ENCODE peak calls at places on chromosomes 4 and X, in four cellular contexts. D, N, O and X are unnamed samples.

GRCh38 chrX:150365051-150365952 is 2.2 kb downstream of the MAMLD1 start:
- DNase-seq in D (no peak), N (peak; percentile 78), O (no peak), X (peak; percentile 76)

GRCh38 chr4:113561092-113561491 is 200.4 kb downstream of the CAMK2D start:
- DNase-seq in N (no peak), O (no peak), D (no peak), X (no peak)

GRCh38 chr4:38170800-38171199 is 210.6 kb downstream of the PTTG2 start:
- DNase-seq in D (no peak), N (no peak), O (no peak), X (no peak)

GRCh38 chr4:100075056-100075455 is 115.2 kb downstream of the DDIT4L start:
- DNase-seq in O (no peak), D (no peak), N (no peak), X (no peak)

GRCh38 chr4:12703076-12703475 is 781.1 kb downstream of the RAB28 start:
- DNase-seq in D (no peak), O (no peak), N (no peak), X (no peak)

GRCh38 chr4:8314691-8315255 is 45.2 kb downstream of the HTRA3 start:
- DNase-seq in N (no peak), O (no peak), D (no peak), X (no peak)

GRCh38 chr4:153014460-153014859 is 78.3 kb downstream of the FHDC1 start:
- DNase-seq in D (no peak), O (no peak), N (no peak), X (no peak)

GRCh38 chr4:145927055-145927454 is 11.6 kb downstream of the ZNF827 start:
- DNase-seq in O (no peak), D (no peak), N (no peak), X (no peak)

GRCh38 chrX:132266583-132267355 is 47.5 kb upstream of the RAP2C start:
- DNase-seq in D (no peak), N (no peak), O (no peak), X (no peak)

GRCh38 chr4:153260553-153261306 is 56.5 kb downstream of the TRIM2 start:
- DNase-seq in D (no peak), O (no peak), N (peak; percentile 51), X (no peak)

GRCh38 chr4:38067499-38067898 is 107.3 kb downstream of the PTTG2 start:
- DNase-seq in N (no peak), D (no peak), O (no peak), X (no peak)

GRCh38 chr4:158193171-158193749 is 17.0 kb upstream of the TMEM144 start:
- DNase-seq in D (no peak), N (peak; percentile 30), O (peak; percentile 41), X (peak; percentile 44)

GRCh38 chr4:121656269-121656641 is 40.5 kb downstream of the ANXA5 start:
- DNase-seq in O (peak; percentile 8), N (peak; percentile 33), D (no peak), X (peak; percentile 58)

GRCh38 chr4:67568820-67569219 is 10.3 kb downstream of the STAP1 start:
- DNase-seq in N (no peak), D (no peak), O (no peak), X (no peak)

GRCh38 chr4:111556861-111557260 is 588.4 kb upstream of the FAM241A start:
- DNase-seq in O (no peak), N (no peak), D (no peak), X (no peak)

GRCh38 chrX:120638619-120639018 is 8.8 kb upstream of the C1GALT1C1 start:
- DNase-seq in D (no peak), N (no peak), O (no peak), X (no peak)

GRCh38 chr4:5451243-5451642 is 257.1 kb downstream of the EVC2 start:
- DNase-seq in D (no peak), N (no peak), O (no peak), X (no peak)

GRCh38 chr4:73853246-73853704 is at the start of gene PF4V1:
- DNase-seq in N (no peak), O (no peak), D (no peak), X (no peak)

GRCh38 chrX:149286940-149287349 is 218.2 kb downstream of the IDS start:
- DNase-seq in O (peak; percentile 1), D (peak; percentile 3), N (peak; percentile 33), X (peak; percentile 53)